ENCODE peak calls at places on chromosome 18, in five cellular contexts. E is breast epithelium, M is cardiac fibroblast, V is astrocyte, O is left ventricle myocardium inferior. K is an unnamed sample.
A peak's percentile ranks its signal among the peaks of the same experiment; 100 is the strongest.

GRCh38 chr18:48159816-48160215 is 229.4 kb upstream of the SMAD2 start:
- DNase-seq in V (no peak), M (no peak), O (no peak), E (no peak), K (no peak)

GRCh38 chr18:79366177-79367094 is 29.3 kb upstream of the NFATC1 start:
- DNase-seq in E (no peak), M (peak; percentile 21), O (no peak), V (peak; percentile 96), K (peak; percentile 82)

GRCh38 chr18:42977982-42978595 is 137.4 kb downstream of the RIT2 start:
- DNase-seq in E (no peak), M (no peak), O (no peak), V (no peak), K (no peak)

GRCh38 chr18:37438417-37439180 is 127.0 kb downstream of the CELF4 start:
- DNase-seq in V (no peak), O (no peak), M (no peak), E (no peak), K (no peak)

GRCh38 chr18:58862404-58862803 is 2.3 kb upstream of the ZNF532 start:
- DNase-seq in V (no peak), O (no peak), E (no peak), M (no peak), K (no peak)

GRCh38 chr18:79454034-79454735 is 58.5 kb downstream of the NFATC1 start:
- DNase-seq in M (peak; percentile 52), E (no peak), O (peak; percentile 65), V (peak; percentile 60), K (no peak)

GRCh38 chr18:69817335-69817935 is 130.2 kb downstream of the CD226 start:
- DNase-seq in E (no peak), M (peak; percentile 81), O (no peak), V (peak; percentile 88), K (no peak)

GRCh38 chr18:22047485-22047884 is 121.9 kb upstream of the GATA6 start:
- DNase-seq in M (no peak), O (no peak), V (no peak), E (no peak), K (no peak)

GRCh38 chr18:48328473-48329205 is 80.5 kb downstream of the ZBTB7C start:
- DNase-seq in M (peak; percentile 63), E (no peak), V (peak; percentile 83), O (no peak), K (no peak)

GRCh38 chr18:44727291-44727690 is 46.6 kb downstream of the SETBP1 start:
- DNase-seq in M (no peak), E (no peak), O (no peak), V (no peak), K (no peak)

GRCh38 chr18:30486856-30487255 is 555.7 kb downstream of the DSC3 start:
- DNase-seq in O (no peak), V (peak; percentile 81), M (peak; percentile 26), E (no peak), K (no peak)

GRCh38 chr18:48713302-48713701 is 174.5 kb downstream of the CTIF start:
- DNase-seq in O (peak; percentile 61), V (no peak), M (peak; percentile 75), E (no peak), K (no peak)

GRCh38 chr18:67634631-67635338 is 118.3 kb upstream of the DSEL start:
- DNase-seq in O (no peak), M (no peak), E (no peak), V (no peak), K (no peak)

GRCh38 chr18:70693196-70693595 is 404.4 kb downstream of the SOCS6 start:
- DNase-seq in M (no peak), O (no peak), E (no peak), V (no peak), K (no peak)

GRCh38 chr18:78904179-78904531 is 75.5 kb upstream of the SALL3 start:
- DNase-seq in M (no peak), V (no peak), O (no peak), E (no peak), K (peak; percentile 77)

GRCh38 chr18:70555046-70555445 is 266.2 kb downstream of the SOCS6 start:
- DNase-seq in E (no peak), V (no peak), O (no peak), M (no peak), K (no peak)

GRCh38 chr18:44130365-44130942 is 550.2 kb upstream of the SETBP1 start:
- DNase-seq in V (peak; percentile 12), M (peak; percentile 54), O (no peak), E (no peak), K (no peak)

GRCh38 chr18:78998350-78999055 is 18.9 kb downstream of the SALL3 start:
- DNase-seq in O (no peak), M (no peak), E (no peak), V (no peak), K (no peak)

DNA sequence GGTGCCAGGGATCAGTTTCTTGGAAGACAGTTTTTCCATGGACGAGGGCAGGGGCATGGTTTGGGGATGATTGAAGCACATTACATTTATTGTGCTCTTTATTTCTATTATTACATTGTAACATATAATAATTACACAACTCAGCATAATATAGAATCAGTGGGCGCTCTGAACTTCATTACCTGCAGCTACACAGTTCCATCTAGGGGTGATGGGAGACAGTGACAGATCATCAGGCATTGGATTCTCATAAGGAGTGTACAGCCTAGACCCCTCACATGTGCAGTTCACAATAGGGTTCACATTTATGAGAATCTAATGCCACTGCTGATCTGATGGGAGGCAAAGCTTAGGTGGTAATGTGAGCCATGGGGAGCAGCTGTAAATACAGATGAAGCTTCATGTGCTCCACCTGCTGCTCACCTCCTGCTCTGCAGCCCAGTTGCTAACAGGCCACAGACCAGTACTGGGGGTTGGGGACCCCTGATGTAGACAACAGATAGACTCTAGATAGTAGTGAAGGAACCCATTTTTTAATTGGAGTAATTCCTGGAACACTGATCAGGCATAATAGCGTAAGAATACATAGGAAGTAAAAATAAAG is 41.5 kb upstream of the MC4R start:
- DNase-seq in O (no peak), V (no peak), E (no peak), M (no peak), K (no peak)
- TF ChIP-seq CTCF in O (no peak), V (peak; percentile 38), E (no peak), M (peak; percentile 36), K (peak; percentile 48)

DNA sequence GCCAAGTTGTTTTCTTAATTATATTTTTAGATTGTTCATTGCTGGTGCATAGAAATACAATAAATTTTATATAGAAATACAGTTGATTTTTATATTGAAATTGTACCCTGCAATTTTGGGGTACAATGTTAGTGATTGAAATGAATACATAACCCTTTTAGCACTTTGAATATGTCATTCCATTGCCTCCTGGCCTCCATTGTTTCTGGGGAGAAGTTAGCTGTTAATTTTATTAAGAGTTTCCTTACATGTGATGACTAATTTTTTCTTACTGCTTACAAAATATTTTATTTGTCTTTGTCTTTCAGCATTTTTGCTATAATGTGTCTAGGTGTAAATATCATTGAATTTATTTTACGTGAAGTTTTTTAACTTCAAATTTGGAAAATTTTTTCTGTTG is 176.5 kb upstream of the DCC start:
- DNase-seq in O (no peak), E (no peak), V (no peak), M (no peak), K (no peak)
- TF ChIP-seq CTCF in O (no peak), E (no peak), V (no peak), M (no peak), K (no peak)

DNA sequence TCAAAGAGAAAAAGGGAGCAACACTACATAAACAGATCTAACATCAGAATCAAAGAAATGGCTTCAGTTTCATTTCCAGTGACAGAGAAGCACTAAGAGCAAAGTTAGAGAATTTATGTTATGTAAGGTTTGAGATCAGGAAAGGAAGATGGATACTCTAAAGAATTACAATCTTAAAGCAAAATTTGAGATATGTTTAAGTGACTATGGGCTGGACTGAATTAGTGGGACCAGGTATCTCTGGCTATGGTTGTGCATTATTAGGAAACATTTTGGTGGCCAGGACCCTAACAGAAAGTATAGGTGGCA is 208.2 kb downstream of the CCDC178 start:
- DNase-seq in V (no peak), E (no peak), M (no peak), O (no peak), K (no peak)
- TF ChIP-seq CTCF in V (no peak), E (no peak), M (no peak), O (peak; percentile 4), K (peak; percentile 13)

GRCh38 chr18:12278153-12278764 is 24.1 kb downstream of the CIDEA start:
- DNase-seq in O (no peak), V (no peak), M (no peak), E (peak; percentile 53), K (no peak)
- TF ChIP-seq CTCF in O (no peak), V (no peak), M (no peak), E (no peak), K (peak; percentile 14)

GRCh38 chr18:65938592-65939372 is 188.0 kb downstream of the CDH7 start:
- DNase-seq in O (no peak), V (peak; percentile 2), E (no peak), M (peak; percentile 7), K (no peak)
- TF ChIP-seq CTCF in O (peak; percentile 15), V (peak; percentile 31), E (no peak), M (peak; percentile 19), K (peak; percentile 38)

DNA sequence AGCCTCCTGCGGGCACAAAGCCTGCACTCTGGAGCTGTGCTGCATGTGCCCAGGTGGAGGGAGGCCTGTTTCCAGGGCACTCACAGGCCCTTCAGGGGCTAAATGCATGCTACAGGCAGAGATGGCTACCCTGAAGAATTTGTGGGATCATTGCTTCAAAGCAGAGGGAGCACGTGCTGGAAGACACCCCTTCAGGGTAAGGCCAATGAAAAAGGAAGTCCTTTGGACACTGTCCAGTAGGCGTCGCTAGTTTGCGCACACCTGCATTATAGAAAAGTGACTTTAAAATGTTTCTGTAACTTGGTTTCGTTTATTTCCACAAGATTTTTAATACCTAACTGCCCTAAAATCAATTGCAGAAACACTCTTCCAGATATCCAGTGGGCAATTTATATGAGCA is 325.3 kb downstream of the ZNF516 start:
- DNase-seq in M (no peak), O (no peak), V (no peak), E (no peak), K (no peak)
- TF ChIP-seq CTCF in M (no peak), O (no peak), V (no peak), E (no peak), K (no peak)

DNA sequence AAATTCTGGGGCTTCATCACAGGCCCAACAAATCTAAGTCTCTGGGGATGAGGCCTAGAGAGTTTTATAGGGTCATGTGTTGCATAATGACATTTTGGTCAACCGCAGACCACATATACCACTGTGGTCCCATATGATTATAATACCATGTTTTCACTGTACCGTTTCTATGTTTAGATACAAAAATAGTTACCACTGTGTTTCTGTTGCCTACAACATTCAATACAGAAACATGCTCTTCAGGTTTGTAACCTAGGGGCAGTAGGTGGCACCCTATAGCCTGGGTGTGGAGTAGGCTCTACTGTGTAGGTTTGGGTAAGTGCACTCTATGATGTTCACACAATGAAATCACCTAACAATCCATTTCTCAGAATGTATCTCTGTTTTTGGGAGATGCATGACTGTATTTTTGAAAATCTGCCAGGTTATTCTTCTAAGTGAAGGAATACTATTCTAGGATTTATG is 485.2 kb downstream of the PTPRM start:
- DNase-seq in M (peak; percentile 36), E (no peak), O (no peak), V (no peak), K (no peak)
- TF ChIP-seq CTCF in M (no peak), E (no peak), O (peak; percentile 12), V (no peak), K (no peak)

GRCh38 chr18:38867680-38868079 is 1302.1 kb upstream of the CELF4 start:
- DNase-seq in E (no peak), V (no peak), O (no peak), M (no peak), K (no peak)
- TF ChIP-seq CTCF in E (no peak), V (no peak), O (no peak), M (no peak), K (no peak)

GRCh38 chr18:39841133-39842041 is 2113.6 kb upstream of the PIK3C3 start:
- DNase-seq in O (no peak), V (peak; percentile 54), E (peak; percentile 24), M (peak; percentile 84), K (peak; percentile 87)
- TF ChIP-seq CTCF in O (no peak), V (peak; percentile 22), E (no peak), M (peak; percentile 43), K (peak; percentile 80)

K was measured in osteocyte.